ENCODE peak calls at places on chromosomes 11 and 22, in five cellular contexts. H is spleen; I is astrocyte of the spinal cord; W is stimulated activated CD8-positive, alpha-beta memory T cell treated with anti-CD3 and anti-CD28 coated beads, Interleukin-15, amount 100 ng/mL, for 24 hours; O is CD8-positive, alpha-beta memory T cell. N is an unnamed sample.
A peak's percentile ranks its signal among the peaks of the same experiment; 100 is the strongest.

GRCh38 chr11:70872299-70872698 is 380.1 kb downstream of the SHANK2 start:
- DNase-seq in I (no peak), W (no peak), O (no peak), H (no peak), N (no peak)

GRCh38 chr11:124612045-124612444 is 817 bp downstream of the PANX3 start:
- DNase-seq in W (no peak), H (no peak), O (no peak), I (no peak), N (no peak)

GRCh38 chr22:33563568-33563967 is 356.7 kb downstream of the LARGE1 start:
- DNase-seq in I (no peak), W (no peak), O (no peak), H (no peak), N (no peak)

GRCh38 chr22:20437253-20438065 is at the start of gene SCARF2:
- DNase-seq in O (no peak), I (peak; percentile 64), W (no peak), H (peak; percentile 75), N (peak; percentile 62)

GRCh38 chr11:18012314-18012905 is 437 bp downstream of the SERGEF start:
- DNase-seq in W (peak; percentile 6), H (no peak), I (peak; percentile 19), O (peak; percentile 36), N (peak; percentile 13)

GRCh38 chr22:32106930-32107329 is 52.2 kb downstream of the C22orf42 start:
- DNase-seq in O (no peak), W (no peak), H (no peak), I (peak; percentile 9), N (no peak)

GRCh38 chr22:42273855-42274451 is 3.5 kb upstream of the TCF20 start:
- DNase-seq in W (no peak), H (peak; percentile 64), O (no peak), I (no peak), N (no peak)

GRCh38 chr11:33895752-33896137 is 3.9 kb upstream of the LMO2 start:
- DNase-seq in W (no peak), O (no peak), H (no peak), I (peak; percentile 14), N (no peak)

GRCh38 chr11:94018721-94019120 is 2.4 kb upstream of the HEPHL1 start:
- DNase-seq in W (no peak), I (peak; percentile 27), O (no peak), H (no peak), N (no peak)

GRCh38 chr11:112831041-112831440 is 130.2 kb upstream of the NCAM1 start:
- DNase-seq in W (no peak), H (no peak), I (no peak), O (no peak), N (no peak)

GRCh38 chr11:32829157-32829679 is 509 bp upstream of the PRRG4 start:
- DNase-seq in O (no peak), W (no peak), I (no peak), H (no peak), N (no peak)

GRCh38 chr22:32545801-32546200 is 71.2 kb downstream of the FBXO7 start:
- DNase-seq in W (no peak), H (peak; percentile 11), O (no peak), I (no peak), N (peak; percentile 45)

GRCh38 chr11:69419662-69420061 is 61.8 kb upstream of the LINC01488 start:
- DNase-seq in H (peak; percentile 59), W (no peak), I (no peak), O (no peak), N (no peak)

GRCh38 chr11:130761560-130762220 is 154.6 kb downstream of the SNX19 start:
- DNase-seq in W (no peak), O (no peak), H (no peak), I (no peak), N (no peak)

GRCh38 chr11:9089636-9090035 is 1.8 kb downstream of the SCUBE2 start:
- DNase-seq in H (no peak), W (no peak), O (no peak), I (no peak), N (no peak)

GRCh38 chr11:70854891-70855556 is 397.4 kb downstream of the SHANK2 start:
- DNase-seq in O (no peak), H (no peak), W (no peak), I (no peak), N (no peak)

GRCh38 chr11:20003357-20003756 is 156.9 kb downstream of the DBX1 start:
- DNase-seq in I (no peak), H (no peak), O (no peak), W (no peak), N (no peak)

GRCh38 chr22:44396727-44397722 is 84.3 kb upstream of the SHISAL1 start:
- DNase-seq in W (no peak), O (no peak), H (peak; percentile 59), I (no peak), N (no peak)

GRCh38 chr11:61777234-61778090 is 14.9 kb downstream of the TMEM258 start:
- DNase-seq in O (peak; percentile 43), I (no peak), W (peak; percentile 25), H (peak; percentile 89), N (no peak)

GRCh38 chr22:30947163-30947820 is 21.3 kb downstream of the MORC2 start:
- DNase-seq in W (no peak), O (no peak), I (no peak), H (no peak), N (no peak)

GRCh38 chr11:66868726-66869291 is 11.9 kb downstream of the LRFN4 start:
- DNase-seq in W (peak; percentile 49), I (no peak), H (peak; percentile 92), O (peak; percentile 60), N (no peak)

GRCh38 chr11:62540804-62541671 is 5.6 kb downstream of the AHNAK start:
- DNase-seq in W (no peak), O (peak; percentile 33), I (no peak), H (peak; percentile 84), N (peak; percentile 4)

GRCh38 chr11:45141631-45142030 is 4.8 kb upstream of the PRDM11 start:
- DNase-seq in I (no peak), O (no peak), H (no peak), W (no peak), N (no peak)

GRCh38 chr11:10807629-10808552 is 835 bp downstream of the EIF4G2 start:
- DNase-seq in W (peak; percentile 13), O (no peak), I (peak; percentile 51), H (peak; percentile 93), N (peak; percentile 37)

GRCh38 chr11:114986365-114986764 is 308.0 kb downstream of the NXPE2 start:
- DNase-seq in I (no peak), O (no peak), H (no peak), W (no peak), N (no peak)

GRCh38 chr22:49955581-49956417 is 4.8 kb upstream of the PIM3 start:
- DNase-seq in H (peak; percentile 75), I (no peak), W (no peak), O (no peak), N (no peak)

GRCh38 chr11:44943696-44944095 is 7.0 kb downstream of the TP53I11 start:
- DNase-seq in W (no peak), I (no peak), H (no peak), O (no peak), N (no peak)

GRCh38 chr11:103594283-103594682 is 442.2 kb upstream of the DDI1 start:
- DNase-seq in H (no peak), I (no peak), O (no peak), W (no peak), N (no peak)

GRCh38 chr11:45801723-45802315 is 3.1 kb upstream of the SLC35C1 start:
- DNase-seq in O (no peak), W (no peak), H (no peak), I (no peak), N (no peak)

GRCh38 chr11:18372187-18372586 is 22.2 kb upstream of the LDHA start:
- DNase-seq in I (no peak), O (no peak), W (no peak), H (no peak), N (no peak)

GRCh38 chr22:24805790-24806662 is at the start of gene SGSM1:
- DNase-seq in W (peak; percentile 51), H (peak; percentile 92), O (peak; percentile 74), I (peak; percentile 27), N (peak; percentile 27)

GRCh38 chr22:23458663-23459541 is 121.2 kb downstream of the IGLL1 start:
- DNase-seq in H (no peak), I (no peak), W (no peak), O (no peak), N (no peak)

GRCh38 chr11:73465019-73465675 is 88.9 kb downstream of the RELT start:
- DNase-seq in H (no peak), O (no peak), W (no peak), I (no peak), N (no peak)

GRCh38 chr11:72411623-72412532 is 22.5 kb downstream of the CLPB start:
- DNase-seq in I (no peak), H (peak; percentile 78), O (no peak), W (no peak), N (no peak)